ENCODE peak calls at places on chromosome 6, in nine cellular contexts. S is upper lobe of right lung, O is MM.1S, B is body of pancreas, C is H1, D is SJSA1, U is ascending aorta, Q is IMR-90, M is lower lobe of right lung. A is an unnamed sample. For H3K4me1 and H3K9me3, the result is how much of the 10 kb centered on the place peaks cover.

GRCh38 chr6:7636151-7636550 is 46.2 kb downstream of the SNRNP48 start:
- DNase-seq in C (no peak), Q (no peak), S (no peak), U (no peak), D (no peak), B (no peak), O (no peak), M (no peak), A (no peak)

GRCh38 chr6:94956910-94957309 is 620.4 kb upstream of the MANEA start:
- DNase-seq in M (no peak), S (no peak), B (no peak), O (no peak), Q (no peak), C (no peak), U (no peak), D (no peak), A (no peak)

GRCh38 chr6:106619223-106619622 is 10.1 kb downstream of the RTN4IP1 start:
- DNase-seq in B (no peak), C (no peak), S (no peak), M (no peak), U (no peak), Q (no peak), O (no peak), D (no peak), A (no peak)

GRCh38 chr6:24831771-24832718 is 33.3 kb upstream of the ARMH2 start:
- DNase-seq in C (no peak), U (no peak), B (no peak), S (no peak), D (no peak), Q (peak), O (no peak), M (no peak), A (no peak)

GRCh38 chr6:22709804-22710203 is 140.4 kb downstream of the HDGFL1 start:
- DNase-seq in S (no peak), C (no peak), M (no peak), D (no peak), B (no peak), Q (peak), O (no peak), U (no peak), A (no peak)

GRCh38 chr6:107361568-107362270 is 97.6 kb downstream of the PDSS2 start:
- DNase-seq in M (no peak), D (no peak), B (no peak), C (no peak), S (no peak), Q (peak), U (no peak), O (no peak), A (no peak)

GRCh38 chr6:32830936-32831335 is 7.6 kb downstream of the TAP2 start:
- DNase-seq in D (no peak), Q (no peak), U (no peak), B (no peak), S (no peak), O (no peak), M (no peak), C (no peak), A (no peak)

GRCh38 chr6:128039542-128039941 is 138.7 kb upstream of the THEMIS start:
- DNase-seq in S (no peak), D (no peak), Q (no peak), M (no peak), U (no peak), C (no peak), B (no peak), O (peak), A (no peak)

GRCh38 chr6:125323376-125323775 is 21.6 kb upstream of the HDDC2 start:
- DNase-seq in D (no peak), B (no peak), S (no peak), C (no peak), M (no peak), Q (no peak), O (no peak), U (no peak), A (no peak)

GRCh38 chr6:39226606-39227300 is 2.5 kb downstream of the KCNK5 start:
- DNase-seq in O (no peak), B (no peak), U (no peak), M (no peak), C (no peak), Q (no peak), S (no peak), D (no peak), A (no peak)
- H3K4me1 ChIP-seq in O (under half), B (under half), U (under half), M (half or more), C (under half), Q (under half), S (under half), D (under half), A (under half)

GRCh38 chr6:359261-360035 is 32.1 kb upstream of the IRF4 start:
- DNase-seq in O (no peak), S (no peak), Q (no peak), B (no peak), D (no peak), U (peak), M (peak), C (no peak), A (no peak)
- H3K9me3 ChIP-seq in O (under half), S (under half), Q (under half), B (under half), D (under half), U (under half), M (under half), C (half or more), A (under half)

GRCh38 chr6:117687006-117687405 is 11.7 kb downstream of the NUS1 start:
- DNase-seq in S (no peak), B (no peak), O (no peak), D (no peak), C (no peak), M (no peak), Q (no peak), U (no peak), A (no peak)

GRCh38 chr6:117677553-117678131 is 2.4 kb downstream of the NUS1 start:
- DNase-seq in B (no peak), U (no peak), C (no peak), Q (peak), D (no peak), M (no peak), S (no peak), O (no peak), A (peak)

GRCh38 chr6:117685359-117685758 is 10.1 kb downstream of the NUS1 start:
- DNase-seq in Q (no peak), M (no peak), U (no peak), O (no peak), D (no peak), B (no peak), C (no peak), S (no peak), A (no peak)

GRCh38 chr6:117676577-117677218 is 1.4 kb downstream of the NUS1 start:
- DNase-seq in D (no peak), O (no peak), C (no peak), M (no peak), B (no peak), S (no peak), Q (no peak), U (no peak), A (no peak)

GRCh38 chr6:117681321-117681720 is 6.1 kb downstream of the NUS1 start:
- DNase-seq in B (no peak), O (no peak), D (no peak), S (no peak), U (no peak), Q (no peak), M (no peak), C (no peak), A (no peak)
- H3K4me1 ChIP-seq in B (under half), O (under half), D (under half), S (half or more), U (under half), Q (under half), M (half or more), C (under half), A (under half)

DNA sequence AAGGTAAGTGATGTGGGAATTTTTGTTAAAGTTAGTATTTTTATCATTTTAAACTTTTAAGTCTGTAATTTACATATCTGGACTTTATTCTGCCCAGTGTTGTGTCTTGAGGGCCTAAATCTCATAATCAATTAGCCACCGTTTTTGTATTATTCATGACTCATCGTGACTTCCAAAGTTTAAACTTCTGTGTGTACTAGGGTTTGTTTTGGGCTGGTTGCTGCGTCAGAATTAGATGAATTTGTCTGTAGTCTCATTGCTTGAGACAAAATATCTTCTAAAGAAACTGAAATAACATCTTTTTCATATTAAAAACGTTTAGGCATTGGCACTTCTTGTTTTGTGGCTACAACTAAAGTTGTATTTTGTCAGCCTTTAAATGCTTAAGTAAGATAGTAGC is 41.3 kb downstream of the CDYL start:
- DNase-seq in S (no peak), Q (peak), M (no peak), U (no peak), O (no peak), D (no peak), C (no peak), B (no peak), A (no peak)
- H3K9me3 ChIP-seq in S (under half), Q (under half), M (under half), U (under half), O (under half), D (under half), C (under half), B (under half), A (under half)

DNA sequence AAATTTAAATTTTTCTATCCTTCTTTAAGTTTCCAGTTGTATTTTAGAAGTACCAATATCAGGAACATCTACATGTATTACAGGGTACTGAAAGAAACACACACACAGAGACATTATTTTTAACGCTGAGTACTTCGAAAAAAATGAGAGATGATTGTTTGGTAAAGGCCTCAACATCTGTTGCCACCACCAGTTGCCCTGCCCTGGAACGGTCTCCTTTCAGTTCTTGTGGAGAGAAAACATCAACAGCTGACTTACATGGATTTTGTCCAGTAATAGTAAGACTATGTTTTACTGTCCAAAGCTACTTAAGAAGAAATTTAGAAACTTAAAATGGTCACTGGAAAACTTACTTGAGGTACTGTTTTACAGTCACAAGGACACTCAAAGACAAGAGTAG is 16.7 kb downstream of the HMGCLL1 start:
- DNase-seq in Q (no peak), B (no peak), S (no peak), D (no peak), O (no peak), M (no peak), C (no peak), U (no peak), A (no peak)
- H3K4me1 ChIP-seq in Q (under half), B (under half), S (under half), D (under half), O (under half), M (under half), C (under half), U (under half), A (under half)

GRCh38 chr6:140462495-140463311 is 1088.3 kb upstream of the CITED2 start:
- DNase-seq in U (no peak), Q (peak), D (no peak), S (no peak), B (peak), C (no peak), O (no peak), M (no peak), A (peak)
- H3K9me3 ChIP-seq in U (under half), Q (under half), D (under half), S (under half), B (under half), C (under half), O (under half), M (under half), A (under half)

A was measured in PC-9.